ENCODE peak calls at places on chromosomes 7 and 10, in ten cellular contexts. R, B, T, D, K, M, L, A, P and Y are unnamed samples.

GRCh38 chr7:101731502-101732084 is 85.8 kb upstream of the CUX1 start:
- DNase-seq in D (no peak), M (no peak), K (no peak), R (no peak), L (no peak), T (no peak), P (no peak), B (no peak), A (no peak), Y (no peak)

GRCh38 chr10:88207121-88207546 is 343.7 kb downstream of the PTEN start:
- DNase-seq in M (no peak), R (no peak), D (no peak), A (no peak), B (no peak), L (no peak), K (no peak), P (no peak), T (no peak), Y (no peak)

GRCh38 chr7:16428672-16429071 is 7.3 kb upstream of the CRPPA start:
- DNase-seq in B (no peak), L (no peak), M (no peak), K (no peak), A (no peak), P (peak), R (no peak), D (no peak), T (no peak), Y (peak)

GRCh38 chr7:11950281-11950680 is 118.3 kb upstream of the THSD7A start:
- DNase-seq in A (no peak), B (no peak), K (no peak), R (no peak), P (no peak), L (no peak), M (no peak), T (no peak), D (no peak), Y (no peak)

GRCh38 chr7:100641463-100641859 is at the start of gene TFR2:
- DNase-seq in L (no peak), D (peak), B (no peak), M (no peak), A (no peak), R (no peak), K (no peak), T (no peak), P (no peak), Y (no peak)

GRCh38 chr10:1648648-1649047 is 88.7 kb downstream of the ADARB2 start:
- DNase-seq in R (no peak), B (no peak), K (no peak), A (no peak), P (no peak), D (no peak), L (no peak), M (no peak), T (no peak), Y (no peak)

GRCh38 chr7:106216517-106217088 is 68.2 kb downstream of the NAMPT start:
- DNase-seq in A (no peak), R (peak), T (peak), D (no peak), L (peak), B (peak), P (peak), M (no peak), K (no peak), Y (peak)

GRCh38 chr7:150325110-150325611 is 1.8 kb upstream of the ACTR3C start:
- DNase-seq in P (no peak), K (no peak), T (no peak), M (peak), L (no peak), R (no peak), A (no peak), D (no peak), B (no peak), Y (peak)

GRCh38 chr7:70006411-70006920 is 408.2 kb downstream of the AUTS2 start:
- DNase-seq in K (peak), M (no peak), R (no peak), L (no peak), D (no peak), T (no peak), B (peak), A (peak), P (no peak), Y (peak)

GRCh38 chr7:728602-729001 is 1.5 kb upstream of the PRKAR1B start:
- DNase-seq in K (no peak), B (no peak), T (no peak), P (no peak), L (no peak), R (no peak), M (no peak), D (no peak), A (no peak), Y (no peak)

GRCh38 chr10:123891147-123892011 is at the start of gene CPXM2:
- DNase-seq in R (no peak), K (no peak), P (no peak), D (no peak), L (no peak), T (peak), M (no peak), B (peak), A (no peak), Y (no peak)

GRCh38 chr10:43046288-43046991 is 30.4 kb upstream of the RET start:
- DNase-seq in A (no peak), D (no peak), T (no peak), M (no peak), R (no peak), B (no peak), L (no peak), K (no peak), P (no peak), Y (no peak)

GRCh38 chr10:58693919-58694318 is 181.2 kb downstream of the BICC1 start:
- DNase-seq in R (no peak), B (no peak), A (no peak), K (no peak), L (no peak), T (no peak), D (no peak), P (no peak), M (no peak), Y (no peak)

GRCh38 chr7:44972562-44972961 is 6.3 kb downstream of the MYO1G start:
- DNase-seq in P (no peak), A (no peak), L (no peak), R (no peak), K (no peak), B (no peak), M (no peak), T (no peak), D (no peak), Y (no peak)

GRCh38 chr10:87723500-87723899 is 63.8 kb downstream of the PAPSS2 start:
- DNase-seq in L (peak), A (no peak), B (no peak), R (no peak), T (no peak), M (no peak), D (peak), K (no peak), P (peak), Y (no peak)